ENCODE peak calls at places on chromosome 19, in six cellular contexts. T is IMR-90, Y is GM12878, W is K562, H is SK-N-SH, F is HepG2. G is an unnamed sample.

GRCh38 chr19:16895467-16896097 is 6.8 kb downstream of the F2RL3 start:
- DNase-seq in T (no peak), Y (no peak), W (no peak), H (no peak), F (no peak), G (no peak)

GRCh38 chr19:38470788-38471480 is 37.4 kb downstream of the RYR1 start:
- DNase-seq in T (no peak), Y (no peak), W (no peak), H (no peak), F (no peak), G (no peak)

GRCh38 chr19:16921766-16922591 is 33.2 kb downstream of the F2RL3 start:
- DNase-seq in T (no peak), Y (no peak), W (peak), H (no peak), F (no peak), G (no peak)

GRCh38 chr19:5041168-5042038 is 72.5 kb downstream of the KDM4B start:
- DNase-seq in T (no peak), Y (no peak), W (no peak), H (no peak), F (no peak), G (no peak)

GRCh38 chr19:34676697-34677385 is at the start of gene SCGB2B2:
- DNase-seq in T (no peak), Y (peak), W (no peak), H (peak), F (no peak), G (peak)

GRCh38 chr19:34508540-34508939 is 27.0 kb downstream of the WTIP start:
- DNase-seq in T (no peak), Y (no peak), W (peak), H (peak), F (no peak), G (no peak)

GRCh38 chr19:13978306-13978705 is 26.0 kb downstream of the DCAF15 start:
- DNase-seq in T (no peak), Y (no peak), W (peak), H (peak), F (no peak), G (no peak)

GRCh38 chr19:6044056-6044805 is 66.1 kb downstream of the RFX2 start:
- DNase-seq in T (no peak), Y (no peak), W (no peak), H (no peak), F (no peak), G (no peak)

GRCh38 chr19:10011974-10012373 is 1.3 kb upstream of the RDH8 start:
- DNase-seq in T (no peak), Y (no peak), W (no peak), H (peak), F (no peak), G (no peak)

GRCh38 chr19:33408116-33408515 is 34.6 kb downstream of the CEBPG start:
- DNase-seq in T (no peak), Y (no peak), W (no peak), H (peak), F (no peak), G (no peak)

GRCh38 chr19:22610121-22610520 is 24.0 kb upstream of the ZNF492 start:
- DNase-seq in T (no peak), Y (no peak), W (no peak), H (no peak), F (no peak), G (no peak)

GRCh38 chr19:55305491-55305890 is 19.6 kb downstream of the TMEM150B start:
- DNase-seq in T (no peak), Y (no peak), W (peak), H (peak), F (no peak), G (peak)

GRCh38 chr19:2327773-2328400 is 499 bp downstream of the LSM7 start:
- DNase-seq in T (peak), Y (peak), W (peak), H (peak), F (peak), G (no peak)

GRCh38 chr19:20367811-20368294 is 197.7 kb downstream of the ZNF737 start:
- DNase-seq in T (no peak), Y (no peak), W (no peak), H (no peak), F (no peak), G (no peak)

GRCh38 chr19:17739121-17739875 is 12.0 kb upstream of the FCHO1 start:
- DNase-seq in T (no peak), Y (peak), W (peak), H (peak), F (no peak), G (no peak)

GRCh38 chr19:48715681-48716171 is 3.8 kb downstream of the MAMSTR start:
- DNase-seq in T (no peak), Y (no peak), W (no peak), H (no peak), F (no peak), G (no peak)

GRCh38 chr19:49469828-49470614 is 4.0 kb upstream of the FLT3LG start:
- DNase-seq in T (peak), Y (peak), W (no peak), H (no peak), F (no peak), G (no peak)

GRCh38 chr19:18878858-18879578 is 16.9 kb downstream of the CERS1 start:
- DNase-seq in T (no peak), Y (no peak), W (no peak), H (no peak), F (no peak), G (no peak)

GRCh38 chr19:3932931-3933810 is at the start of gene NMRK2:
- DNase-seq in T (no peak), Y (no peak), W (peak), H (peak), F (no peak), G (no peak)

DNA sequence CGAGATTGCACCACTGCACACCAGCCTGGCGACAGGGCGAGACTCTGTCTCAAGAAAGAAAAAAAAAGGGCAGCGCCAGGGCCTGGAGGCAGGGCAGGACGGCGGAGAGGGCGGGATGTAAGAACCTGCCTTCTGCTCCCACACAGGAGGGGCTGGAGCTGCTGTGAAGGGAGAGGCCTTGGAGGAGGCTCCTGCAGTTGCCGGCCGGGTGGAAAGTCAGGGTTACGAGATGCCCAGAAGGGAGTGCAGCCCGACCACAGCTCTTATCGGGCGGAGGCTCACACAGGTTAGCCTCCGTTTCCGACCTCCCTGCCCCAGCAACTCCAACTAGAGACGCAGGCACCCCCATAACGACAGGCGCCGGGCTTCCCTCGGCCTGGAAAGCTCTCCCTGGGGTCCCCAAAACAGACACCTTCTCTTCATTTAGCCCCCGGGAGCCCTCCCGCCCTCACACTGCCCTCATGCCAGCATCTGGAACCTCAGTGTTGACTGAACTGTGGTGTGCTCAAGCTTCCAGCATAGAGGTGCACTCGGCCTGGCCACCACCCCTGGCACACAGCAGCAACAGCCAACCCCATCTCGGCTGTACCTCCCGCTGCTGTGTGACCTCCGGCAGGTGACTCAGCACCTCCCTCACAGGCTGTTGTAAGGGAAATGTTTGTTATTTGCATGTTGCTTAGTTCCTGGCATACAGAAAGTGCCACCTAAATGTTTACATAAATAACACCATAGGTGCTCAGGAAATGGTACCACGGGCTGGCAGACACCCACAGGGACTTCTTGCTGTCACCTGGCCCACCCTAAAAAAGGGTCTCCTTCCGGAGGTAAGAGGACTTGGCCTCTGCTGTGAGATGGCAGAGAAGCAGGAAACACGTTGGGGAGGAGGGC is 1.3 kb downstream of the PLPP2 start:
- DNase-seq in T (peak), Y (no peak), W (peak), H (peak), F (peak), G (peak)
- TF ChIP-seq SMC3 in T (no peak), Y (no peak), W (no peak), H (no peak), F (no peak), G (no peak)

GRCh38 chr19:51994048-51994644 is 7.5 kb upstream of the ZNF350 start:
- DNase-seq in T (no peak), Y (no peak), W (no peak), H (no peak), F (no peak), G (no peak)
- TF ChIP-seq SMC3 in T (no peak), Y (no peak), W (no peak), H (no peak), F (no peak), G (no peak)

DNA sequence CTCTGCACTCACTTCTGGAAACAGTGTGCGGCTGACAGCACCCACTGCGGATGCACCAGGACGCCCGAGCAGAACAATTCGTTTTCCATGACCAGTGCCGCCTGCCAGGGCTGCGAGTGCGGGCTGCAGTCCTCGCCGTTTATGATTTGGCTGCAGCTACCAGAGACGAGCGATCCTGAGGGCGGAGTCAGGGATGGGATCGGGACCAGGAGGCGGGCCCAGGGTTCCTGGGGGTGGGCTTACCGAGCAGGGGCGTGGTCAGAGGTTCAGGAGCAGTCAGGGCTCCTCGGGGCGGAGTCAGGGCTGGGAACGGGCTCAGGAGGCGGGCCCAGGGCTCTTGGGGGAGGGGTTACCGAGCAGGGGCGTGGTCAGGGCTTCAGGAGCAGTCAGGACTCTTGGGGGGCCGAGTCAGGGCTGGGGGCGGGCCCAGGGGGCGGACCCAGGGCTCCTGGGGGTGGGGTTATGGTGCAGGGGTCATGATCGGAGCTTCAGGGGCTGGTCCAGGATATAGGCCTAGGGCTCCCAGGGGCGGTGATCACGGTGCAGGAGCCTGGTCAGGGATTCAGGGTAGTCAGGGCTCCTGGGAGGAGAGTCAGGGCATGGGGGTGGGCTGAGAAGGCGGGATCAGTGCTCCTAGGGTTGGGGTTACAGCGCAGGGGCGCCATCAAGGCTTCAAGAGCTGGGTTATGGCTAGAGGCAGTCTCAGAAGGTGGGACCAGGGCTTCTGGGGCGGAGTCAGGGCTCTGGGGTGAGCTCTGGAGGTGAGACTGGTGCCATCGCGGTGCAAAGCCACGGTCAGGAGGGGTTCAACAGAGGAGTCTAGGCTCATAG is 1.7 kb downstream of the KLK4 start:
- DNase-seq in T (no peak), Y (no peak), W (peak), H (peak), F (peak), G (peak)
- TF ChIP-seq SMC3 in T (no peak), Y (no peak), W (no peak), H (no peak), F (no peak), G (no peak)

DNA sequence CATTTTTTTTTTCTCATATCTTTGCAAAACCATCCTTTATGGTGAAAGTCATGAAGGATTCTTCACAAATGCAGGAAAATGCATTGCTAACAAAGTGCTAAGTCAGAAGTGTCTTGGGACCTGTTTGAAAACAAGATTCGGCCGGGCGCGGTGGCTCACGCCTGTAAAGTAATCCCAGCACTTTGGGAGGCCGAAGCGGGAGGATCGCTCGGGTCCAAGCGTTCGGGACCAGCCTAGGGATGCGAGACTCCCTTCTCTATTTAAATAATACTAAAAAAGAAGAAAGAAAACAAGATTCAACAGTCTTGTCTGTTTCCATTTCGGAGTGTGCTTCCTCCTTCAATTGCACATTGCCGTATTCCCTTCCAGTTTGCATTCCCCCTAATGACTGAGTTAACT is 819 bp downstream of the EID2B start:
- DNase-seq in T (no peak), Y (no peak), W (peak), H (no peak), F (no peak), G (no peak)
- TF ChIP-seq SMC3 in T (no peak), Y (no peak), W (no peak), H (no peak), F (no peak), G (no peak)

GRCh38 chr19:43572172-43572588 is 3.1 kb downstream of the XRCC1 start:
- DNase-seq in T (no peak), Y (no peak), W (no peak), H (no peak), F (no peak), G (no peak)
- TF ChIP-seq SMC3 in T (no peak), Y (no peak), W (no peak), H (no peak), F (no peak), G (no peak)

GRCh38 chr19:46254776-46255175 is 25.2 kb downstream of the IGFL1 start:
- DNase-seq in T (no peak), Y (no peak), W (no peak), H (no peak), F (no peak), G (no peak)

GRCh38 chr19:46251415-46251814 is 21.9 kb downstream of the IGFL1 start:
- DNase-seq in T (no peak), Y (no peak), W (no peak), H (no peak), F (no peak), G (no peak)

DNA sequence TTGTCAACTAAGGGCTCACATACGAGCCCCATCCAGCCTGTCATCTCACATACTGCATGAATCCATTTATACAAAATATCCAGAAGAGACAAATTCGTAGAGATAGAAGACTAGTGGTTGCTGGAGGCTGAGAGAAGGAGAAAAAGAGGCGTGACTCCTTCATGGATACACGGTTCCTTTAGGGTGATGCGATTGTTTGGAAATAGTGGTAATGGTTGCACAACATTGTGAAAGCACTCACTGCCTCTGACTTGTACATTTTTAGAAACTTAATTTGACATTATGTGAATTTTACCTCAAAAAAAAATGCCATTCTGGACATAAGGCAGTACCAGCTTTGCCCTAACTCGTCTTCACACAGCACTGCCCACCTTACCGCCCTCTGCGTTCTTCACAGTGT is 27.3 kb downstream of the IGFL1 start:
- DNase-seq in T (peak), Y (no peak), W (no peak), H (no peak), F (no peak), G (peak)
- TF ChIP-seq SMC3 in T (no peak), Y (no peak), W (no peak), H (no peak), F (no peak), G (no peak)